ENCODE peak calls at places on chromosomes 13 and 19, in five cellular contexts. U, S, D, L and Y are unnamed samples.

GRCh38 chr13:26529441-26529840 is 28.0 kb upstream of the WASF3 start:
- DNase-seq in U (no peak), S (no peak), D (peak), L (no peak), Y (peak)

GRCh38 chr13:101972191-101972590 is 429.7 kb downstream of the FGF14 start:
- DNase-seq in U (no peak), S (no peak), D (no peak), L (no peak), Y (no peak)

GRCh38 chr19:16621165-16621800 is 6.7 kb downstream of the MED26 start:
- DNase-seq in U (no peak), S (no peak), D (no peak), L (no peak), Y (no peak)

GRCh38 chr19:45249261-45250033 is 1.6 kb upstream of the MARK4 start:
- DNase-seq in U (no peak), S (no peak), D (no peak), L (no peak), Y (no peak)

GRCh38 chr13:87498681-87499080 is 172.5 kb upstream of the SLITRK5 start:
- DNase-seq in U (no peak), S (no peak), D (no peak), L (no peak), Y (no peak)

GRCh38 chr13:100694722-100695644 is 20.4 kb upstream of the TMTC4 start:
- DNase-seq in U (no peak), S (no peak), D (peak), L (peak), Y (no peak)

GRCh38 chr13:40171566-40171965 is 494.9 kb downstream of the FOXO1 start:
- DNase-seq in U (no peak), S (no peak), D (no peak), L (no peak), Y (no peak)

GRCh38 chr19:16111909-16112752 is 442 bp downstream of the RAB8A start:
- DNase-seq in U (no peak), S (no peak), D (no peak), L (no peak), Y (no peak)

GRCh38 chr19:38742296-38742695 is 2.0 kb downstream of the CAPN12 start:
- DNase-seq in U (no peak), S (no peak), D (no peak), L (no peak), Y (no peak)

GRCh38 chr19:1987197-1988187 is 28.0 kb downstream of the BTBD2 start:
- DNase-seq in U (no peak), S (no peak), D (no peak), L (no peak), Y (no peak)

GRCh38 chr19:49338691-49339363 is 3.6 kb downstream of the CD37 start:
- DNase-seq in U (no peak), S (peak), D (no peak), L (peak), Y (peak)

GRCh38 chr19:14419038-14419813 is at the start of gene DDX39A:
- DNase-seq in U (peak), S (peak), D (peak), L (peak), Y (peak)

DNA sequence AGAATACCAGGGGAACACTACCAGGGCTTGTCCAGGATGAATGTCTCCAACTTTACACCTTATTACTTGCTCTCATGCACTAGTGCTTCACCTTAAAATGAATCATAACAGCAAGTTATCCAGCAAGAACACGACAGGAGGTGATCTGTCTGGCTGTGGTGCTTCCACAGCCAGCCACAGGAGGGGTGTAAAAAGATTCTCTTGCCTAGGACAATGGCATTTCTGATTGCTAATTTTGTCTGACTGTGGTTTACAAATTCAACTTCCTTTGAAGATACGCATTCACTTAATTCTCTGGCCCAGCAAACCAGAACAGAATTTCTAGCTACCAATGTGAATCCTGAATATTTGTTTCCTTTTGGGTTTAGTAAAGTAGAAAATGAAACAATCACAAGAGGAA is 23.1 kb upstream of the COG3 start:
- DNase-seq in U (no peak), S (no peak), D (peak), L (no peak), Y (peak)
- TF ChIP-seq CTCF in U (peak), S (no peak), D (peak), L (no peak), Y (peak)

GRCh38 chr13:98975822-98976261 is 2.0 kb downstream of the DOCK9 start:
- DNase-seq in U (no peak), S (no peak), D (no peak), L (no peak), Y (no peak)
- TF ChIP-seq CTCF in U (no peak), S (no peak), D (no peak), L (no peak), Y (no peak)

GRCh38 chr19:32339988-32340874 is 5.2 kb upstream of the ZNF507 start:
- DNase-seq in U (peak), S (peak), D (peak), L (peak), Y (peak)
- TF ChIP-seq CTCF in U (peak), S (peak), D (peak), L (peak), Y (peak)

DNA sequence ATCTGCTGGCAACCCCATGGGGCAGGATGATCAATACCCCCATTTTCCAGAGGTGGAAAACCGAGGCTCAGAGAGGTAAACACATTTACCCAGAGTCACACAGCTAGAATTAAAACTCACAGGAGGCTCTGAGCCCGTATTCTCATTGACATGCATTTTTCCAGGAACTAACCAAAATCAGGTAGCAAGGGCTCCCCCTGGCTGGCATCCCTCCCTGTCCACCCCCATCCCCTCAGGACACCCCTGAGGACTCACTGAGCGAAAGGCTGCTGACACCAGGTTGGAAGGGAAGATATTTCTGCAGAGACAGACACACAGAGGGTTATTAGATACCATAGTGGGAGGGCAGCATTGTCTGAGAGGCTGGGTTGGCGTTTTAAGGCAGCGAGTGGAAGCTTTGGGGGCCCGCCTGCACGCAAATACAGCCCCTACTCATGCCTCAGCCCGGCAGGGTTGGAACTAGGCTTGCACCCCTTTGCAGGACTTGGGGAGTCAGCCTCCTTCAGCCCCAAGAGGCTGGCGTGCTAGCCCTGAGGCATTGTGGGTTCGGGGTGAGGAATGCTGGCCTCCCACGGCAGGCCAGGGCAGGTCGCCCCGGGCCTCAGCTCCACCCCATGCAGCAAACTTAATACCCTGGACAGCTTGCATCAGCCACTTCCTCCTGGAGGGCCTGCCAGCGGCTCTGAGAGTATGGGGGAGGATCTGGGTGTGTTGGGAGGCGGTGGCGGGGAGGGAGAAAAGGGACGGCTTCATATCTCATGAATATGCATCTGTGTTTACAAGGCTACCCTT is 3.9 kb downstream of the SLC1A5 start:
- DNase-seq in U (no peak), S (peak), D (peak), L (peak), Y (peak)
- TF ChIP-seq CTCF in U (no peak), S (no peak), D (peak), L (peak), Y (peak)

GRCh38 chr19:6802336-6803035 is 30.0 kb downstream of the VAV1 start:
- DNase-seq in U (peak), S (peak), D (no peak), L (peak), Y (peak)
- TF ChIP-seq CTCF in U (no peak), S (no peak), D (no peak), L (no peak), Y (peak)

GRCh38 chr13:99029576-99029975 is 51.7 kb upstream of the DOCK9 start:
- DNase-seq in U (no peak), S (no peak), D (no peak), L (no peak), Y (no peak)

GRCh38 chr13:99027661-99028425 is 50.0 kb upstream of the DOCK9 start:
- DNase-seq in U (no peak), S (no peak), D (no peak), L (no peak), Y (no peak)

GRCh38 chr13:99027260-99027659 is 49.4 kb upstream of the DOCK9 start:
- DNase-seq in U (no peak), S (no peak), D (no peak), L (no peak), Y (no peak)

GRCh38 chr13:99031725-99032298 is 53.9 kb upstream of the DOCK9 start:
- DNase-seq in U (no peak), S (no peak), D (no peak), L (no peak), Y (no peak)

DNA sequence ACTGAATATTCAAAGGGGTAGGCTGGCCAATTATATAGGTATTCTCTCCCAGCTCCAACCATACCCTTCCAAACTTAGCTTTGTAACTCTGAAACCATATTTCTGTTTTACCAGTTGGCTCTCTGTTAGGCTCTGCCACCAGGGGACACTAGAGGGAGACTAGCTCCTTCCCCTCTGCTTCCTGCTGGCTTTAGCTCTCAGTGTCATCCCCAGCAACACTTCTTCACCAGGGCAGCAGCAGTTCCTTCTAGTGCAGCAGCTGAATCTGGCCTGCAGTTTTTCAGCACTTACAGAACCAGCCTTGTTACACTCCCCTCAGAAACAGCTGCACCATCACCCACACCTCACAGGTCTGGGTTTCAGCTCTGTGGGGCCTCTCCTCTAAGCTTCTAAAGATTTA is 51.0 kb upstream of the DOCK9 start:
- DNase-seq in U (no peak), S (no peak), D (no peak), L (no peak), Y (no peak)
- TF ChIP-seq CTCF in U (peak), S (no peak), D (no peak), L (no peak), Y (peak)

GRCh38 chr19:5695649-5696195 is 5.6 kb downstream of the RPL36 start:
- DNase-seq in U (no peak), S (no peak), D (no peak), L (no peak), Y (no peak)
- TF ChIP-seq CTCF in U (no peak), S (no peak), D (no peak), L (no peak), Y (peak)

GRCh38 chr13:32381539-32381938 is 46.4 kb downstream of the N4BP2L1 start:
- DNase-seq in U (no peak), S (no peak), D (peak), L (no peak), Y (peak)
- TF ChIP-seq CTCF in U (peak), S (peak), D (peak), L (no peak), Y (peak)

GRCh38 chr13:113123226-113124150 is 889 bp downstream of the F10 start:
- DNase-seq in U (peak), S (no peak), D (peak), L (no peak), Y (no peak)
- TF ChIP-seq CTCF in U (no peak), S (no peak), D (peak), L (peak), Y (no peak)

GRCh38 chr13:44738463-44738862 is 162.3 kb upstream of the TSC22D1 start:
- DNase-seq in U (no peak), S (no peak), D (no peak), L (no peak), Y (no peak)

GRCh38 chr13:44735806-44736205 is 159.7 kb upstream of the TSC22D1 start:
- DNase-seq in U (no peak), S (no peak), D (no peak), L (no peak), Y (no peak)

GRCh38 chr13:44739539-44739938 is 163.4 kb upstream of the TSC22D1 start:
- DNase-seq in U (no peak), S (no peak), D (no peak), L (no peak), Y (no peak)

GRCh38 chr13:44734204-44734707 is 158.1 kb upstream of the TSC22D1 start:
- DNase-seq in U (no peak), S (no peak), D (peak), L (no peak), Y (no peak)

DNA sequence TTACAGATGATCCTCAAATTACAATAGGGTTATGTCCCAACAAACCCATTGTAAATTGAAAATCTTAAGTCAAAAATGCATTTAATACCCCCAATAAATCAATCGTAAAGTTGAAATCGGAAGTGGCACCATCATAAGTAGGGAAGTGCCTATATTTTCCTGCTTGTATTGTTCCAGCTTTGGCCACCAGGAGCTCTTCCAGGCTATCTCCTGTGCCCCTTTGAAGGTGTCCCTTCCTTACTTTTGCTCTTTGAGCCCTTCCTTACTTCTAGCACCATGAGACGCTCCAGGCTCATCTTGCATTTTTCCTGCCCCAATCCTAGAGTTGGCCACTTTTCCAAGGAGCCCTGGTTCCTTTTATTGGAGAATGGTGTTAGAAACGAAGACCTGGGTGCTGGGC is 163.0 kb upstream of the TSC22D1 start:
- DNase-seq in U (no peak), S (no peak), D (no peak), L (no peak), Y (no peak)
- TF ChIP-seq CTCF in U (no peak), S (no peak), D (peak), L (no peak), Y (no peak)